ENCODE peak calls at places on chromosomes 3 and 15, in four cellular contexts. F is heart right ventricle, X is neural crest cell, T is foreskin fibroblast. R is an unnamed sample.

GRCh38 chr15:74783072-74783807 is 1.4 kb downstream of the CSK start:
- DNase-seq in X (no peak), T (peak), F (no peak), R (no peak)

GRCh38 chr15:85405467-85405866 is 25.1 kb downstream of the AKAP13 start:
- DNase-seq in F (no peak), X (no peak), T (no peak), R (no peak)

GRCh38 chr3:55157736-55158135 is 229.9 kb upstream of the LRTM1 start:
- DNase-seq in X (no peak), F (no peak), T (peak), R (peak)

GRCh38 chr15:39657714-39658113 is 76.8 kb downstream of the THBS1 start:
- DNase-seq in T (peak), X (no peak), F (no peak), R (peak)

GRCh38 chr3:38843898-38844297 is 27.9 kb upstream of the SCN10A start:
- DNase-seq in F (no peak), X (no peak), T (peak), R (peak)

GRCh38 chr3:131349946-131350347 is 31.6 kb upstream of the NUDT16 start:
- DNase-seq in X (no peak), T (peak), F (peak), R (peak)

GRCh38 chr3:38097446-38098375 is 39.2 kb downstream of the ACAA1 start:
- DNase-seq in X (no peak), F (no peak), T (no peak), R (no peak)

GRCh38 chr3:110686691-110687090 is 384.9 kb upstream of the NECTIN3 start:
- DNase-seq in T (no peak), X (no peak), F (no peak), R (no peak)

GRCh38 chr3:66828303-66828702 is 169.8 kb upstream of the KBTBD8 start:
- DNase-seq in X (no peak), F (no peak), T (no peak), R (no peak)

GRCh38 chr15:77417642-77418041 is 2.3 kb downstream of the PEAK1 start:
- DNase-seq in F (no peak), X (no peak), T (peak), R (peak)

GRCh38 chr3:169112153-169112892 is 551.2 kb downstream of the MECOM start:
- DNase-seq in T (peak), X (no peak), F (no peak), R (peak)

GRCh38 chr15:83993591-83993990 is 242.0 kb upstream of the GOLGA6L4 start:
- DNase-seq in T (no peak), X (no peak), F (no peak), R (no peak)
- TF ChIP-seq CTCF in T (no peak), X (no peak), F (no peak), R (no peak)

GRCh38 chr3:151035072-151035471 is 50.4 kb upstream of the MED12L start:
- DNase-seq in F (no peak), X (no peak), T (no peak), R (no peak)
- TF ChIP-seq CTCF in F (no peak), X (no peak), T (no peak), R (no peak)

GRCh38 chr3:63955830-63956545 is 43.8 kb upstream of the SCAANT1 start:
- DNase-seq in F (no peak), X (no peak), T (no peak), R (no peak)

GRCh38 chr3:63955036-63955650 is 43.0 kb upstream of the SCAANT1 start:
- DNase-seq in X (no peak), F (no peak), T (no peak), R (no peak)

GRCh38 chr3:63964287-63965073 is 52.3 kb upstream of the SCAANT1 start:
- DNase-seq in T (no peak), X (no peak), F (no peak), R (no peak)

GRCh38 chr3:63961891-63962290 is 49.7 kb upstream of the SCAANT1 start:
- DNase-seq in X (no peak), F (no peak), T (no peak), R (peak)

GRCh38 chr3:63960048-63960711 is 48.0 kb upstream of the SCAANT1 start:
- DNase-seq in T (peak), X (no peak), F (no peak), R (peak)
- TF ChIP-seq CTCF in T (no peak), X (no peak), F (no peak), R (no peak)

GRCh38 chr3:183503738-183504137 is 51.8 kb downstream of the KLHL6 start:
- DNase-seq in F (no peak), X (no peak), T (no peak), R (no peak)
- TF ChIP-seq CTCF in F (no peak), X (no peak), T (no peak), R (no peak)

GRCh38 chr3:58670506-58671125 is 4.0 kb upstream of the FAM3D start:
- DNase-seq in X (no peak), T (no peak), F (no peak), R (no peak)

GRCh38 chr3:58668247-58668646 is 1.7 kb upstream of the FAM3D start:
- DNase-seq in T (no peak), X (no peak), F (no peak), R (no peak)

GRCh38 chr3:58667704-58668103 is 1.1 kb upstream of the FAM3D start:
- DNase-seq in T (no peak), F (no peak), X (no peak), R (no peak)

GRCh38 chr3:58672880-58673279 is 6.3 kb upstream of the FAM3D start:
- DNase-seq in T (no peak), X (no peak), F (no peak), R (no peak)

GRCh38 chr3:58672451-58672850 is 5.9 kb upstream of the FAM3D start:
- DNase-seq in T (no peak), X (no peak), F (no peak), R (no peak)
- TF ChIP-seq CTCF in T (no peak), X (no peak), F (no peak), R (no peak)

DNA sequence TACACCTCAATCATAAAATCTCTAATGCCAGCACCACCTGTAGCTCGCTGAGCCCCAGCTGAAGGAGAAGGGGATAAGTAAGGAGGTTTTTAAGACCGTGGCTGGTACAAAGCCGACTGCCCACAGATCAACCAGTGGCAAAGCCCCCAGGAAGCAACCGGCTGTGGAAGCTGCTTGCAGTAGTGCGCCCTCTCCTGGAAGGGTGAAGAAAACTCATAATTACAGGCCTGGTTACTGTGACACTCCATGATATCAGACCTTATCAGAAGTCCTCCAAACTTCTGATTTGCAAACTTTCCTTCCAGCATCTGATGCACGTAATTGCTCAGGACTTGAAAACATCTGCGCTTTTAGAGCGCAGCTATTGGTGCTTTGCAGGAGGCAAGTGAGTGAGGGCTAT is 63.1 kb upstream of the MCTP2 start:
- DNase-seq in X (no peak), F (no peak), T (no peak), R (no peak)
- TF ChIP-seq CTCF in X (peak), F (no peak), T (no peak), R (peak)

DNA sequence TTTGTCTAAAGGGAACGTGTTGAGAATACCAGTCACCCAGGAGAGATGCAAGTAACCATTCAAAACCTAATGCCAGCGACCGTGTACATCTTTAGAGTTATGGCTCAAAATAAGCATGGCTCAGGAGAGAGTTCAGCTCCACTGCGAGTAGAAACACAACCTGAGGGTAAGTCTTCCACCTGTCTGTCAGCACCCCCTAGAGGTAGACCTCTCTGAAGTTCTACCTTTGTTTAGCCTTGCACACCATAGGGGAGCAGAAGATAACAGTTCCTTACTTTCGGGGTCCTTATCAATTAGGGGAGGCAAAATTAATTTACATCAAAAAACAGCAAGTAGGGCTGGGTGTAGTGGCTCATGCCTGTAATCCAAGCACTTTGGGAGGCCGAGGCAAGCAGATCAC is 124.4 kb downstream of the HCN4 start:
- DNase-seq in T (no peak), X (no peak), F (no peak), R (no peak)
- TF ChIP-seq CTCF in T (no peak), X (peak), F (no peak), R (peak)

DNA sequence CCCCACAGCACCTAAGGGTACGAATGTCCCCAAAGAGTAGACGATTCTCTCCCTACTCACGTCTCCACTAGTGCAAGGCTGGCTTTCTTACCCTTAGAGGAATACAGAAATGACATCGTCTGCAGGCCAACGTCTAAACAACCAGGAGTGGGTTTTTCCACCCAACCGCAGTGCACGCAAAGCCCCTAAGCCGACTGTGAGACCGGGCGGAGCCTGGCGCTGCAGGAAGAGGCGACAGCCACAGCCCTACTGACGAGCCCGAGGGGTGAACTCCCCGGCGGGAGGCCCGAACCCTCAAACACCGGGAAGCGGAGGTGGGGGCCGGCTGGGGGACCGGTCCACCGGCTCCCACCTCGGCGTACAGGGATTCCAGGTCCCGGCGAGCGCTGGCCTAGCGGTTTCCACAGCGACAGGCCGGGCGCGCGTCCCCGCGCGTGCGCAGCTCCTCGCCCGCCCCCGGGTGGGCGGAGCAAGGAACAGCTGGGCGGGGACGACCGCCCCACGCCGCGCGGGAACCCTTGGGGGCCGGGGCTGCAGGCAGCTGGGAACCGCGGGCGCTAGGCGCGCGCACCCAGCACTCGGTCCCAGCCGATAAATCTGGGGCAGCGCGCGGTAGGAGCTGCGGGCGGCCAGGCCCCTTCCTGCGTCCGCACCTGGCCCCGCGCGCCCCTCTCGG is at the start of the genes CEP19 and PIGX:
- DNase-seq in F (peak), X (peak), T (peak), R (peak)
- TF ChIP-seq CTCF in F (no peak), X (no peak), T (no peak), R (peak)

DNA sequence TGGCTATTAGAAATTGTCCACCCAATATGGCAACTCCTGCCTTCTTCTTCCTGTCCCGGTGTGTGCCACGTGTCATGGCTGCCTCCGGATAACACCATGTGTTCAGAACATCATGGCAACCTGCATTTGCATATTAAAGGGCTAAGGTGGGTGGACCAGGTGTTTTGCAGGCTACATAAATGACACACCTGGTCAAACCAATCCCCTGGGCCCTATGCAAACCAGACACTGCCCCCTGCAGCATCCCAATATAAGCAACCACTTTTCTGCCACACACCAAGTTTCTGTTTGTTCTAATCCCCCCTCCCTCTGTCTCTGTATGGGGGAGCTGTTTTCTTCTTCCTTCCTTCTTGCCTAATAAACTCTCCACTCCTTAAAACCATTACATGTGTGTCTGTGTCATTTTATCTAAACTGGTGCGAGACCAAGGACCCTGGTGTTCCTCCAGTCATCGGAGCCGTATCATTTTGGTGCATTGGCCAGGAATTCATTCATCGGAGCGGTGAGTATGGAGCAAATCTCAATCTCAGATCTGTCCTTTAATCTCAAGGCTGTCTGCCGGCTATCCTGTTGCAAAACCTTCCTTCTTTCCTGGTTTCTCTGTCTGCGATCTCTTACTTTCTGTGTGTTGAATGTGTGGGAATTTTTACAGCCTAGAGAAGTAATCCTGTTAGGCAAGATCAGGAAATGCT is 44.5 kb downstream of the NCEH1 start:
- DNase-seq in X (no peak), F (no peak), T (no peak), R (no peak)
- TF ChIP-seq CTCF in X (no peak), F (no peak), T (peak), R (no peak)